ENCODE peak calls at places on chromosomes 4 and X, in four cellular contexts. Z, T, S and Y are unnamed samples.

GRCh38 chrX:23765449-23765848 is 17.5 kb upstream of the SAT1 start:
- DNase-seq in Z (no peak), T (no peak), S (no peak), Y (no peak)

GRCh38 chrX:132004728-132005127 is 18.4 kb upstream of the STK26 start:
- DNase-seq in Z (no peak), T (no peak), S (no peak), Y (no peak)

GRCh38 chr4:188463909-188464308 is 324.7 kb downstream of the TRIML1 start:
- DNase-seq in Z (no peak), T (no peak), S (no peak), Y (no peak)

GRCh38 chrX:1599791-1600405 is 8.5 kb downstream of the AKAP17A start:
- DNase-seq in Z (no peak), T (no peak), S (no peak), Y (no peak)

GRCh38 chrX:25523574-25523973 is 507.8 kb upstream of the ARX start:
- DNase-seq in Z (no peak), T (no peak), S (peak), Y (no peak)

GRCh38 chr4:1008840-1009646 is 2.4 kb upstream of the FGFRL1 start:
- DNase-seq in Z (peak), T (peak), S (no peak), Y (peak)

GRCh38 chrX:55187281-55187680 is 32.9 kb upstream of the PAGE5 start:
- DNase-seq in Z (no peak), T (no peak), S (no peak), Y (no peak)

GRCh38 chrX:68043713-68044438 is 389.4 kb downstream of the OPHN1 start:
- DNase-seq in Z (no peak), T (no peak), S (no peak), Y (no peak)

GRCh38 chr4:11532138-11532537 is 103.4 kb upstream of the HS3ST1 start:
- DNase-seq in Z (no peak), T (no peak), S (no peak), Y (no peak)

GRCh38 chr4:85964298-85964697 is 395.6 kb downstream of the MAPK10 start:
- DNase-seq in Z (no peak), T (no peak), S (no peak), Y (no peak)

GRCh38 chr4:40308528-40309122 is 26.5 kb upstream of the CHRNA9 start:
- DNase-seq in Z (no peak), T (no peak), S (no peak), Y (no peak)

GRCh38 chr4:1799997-1800375 is 6.9 kb downstream of the FGFR3 start:
- DNase-seq in Z (no peak), T (no peak), S (no peak), Y (no peak)

GRCh38 chrX:150704030-150704613 is 10.9 kb downstream of the MTMR1 start:
- DNase-seq in Z (no peak), T (no peak), S (no peak), Y (no peak)

GRCh38 chrX:96685205-96686099 is 810 bp downstream of the DIAPH2 start:
- DNase-seq in Z (peak), T (peak), S (peak), Y (peak)